ENCODE peak calls at places on chromosomes 1 and 21, in seven cellular contexts. D is CD8-positive, alpha-beta T cell; C is tibial nerve; K is fibroblast of villous mesenchyme; P is choroid plexus epithelial cell; A is NB4; V is cardiac muscle cell. O is an unnamed sample.

GRCh38 chr21:44295163-44295601 is 4.7 kb upstream of the PFKL start:
- DNase-seq in C (no peak), P (peak; percentile 26), A (no peak), D (no peak), V (no peak), K (no peak), O (no peak)

GRCh38 chr21:15151385-15152103 is 86.7 kb upstream of the NRIP1 start:
- DNase-seq in C (no peak), P (no peak), D (no peak), K (no peak), A (no peak), V (no peak), O (no peak)

GRCh38 chr1:170732262-170732595 is 68.3 kb downstream of the PRRX1 start:
- DNase-seq in P (no peak), D (no peak), C (no peak), K (peak; percentile 75), A (no peak), V (no peak), O (peak; percentile 35)

GRCh38 chr1:241998950-241999495 is at the start of gene MAP1LC3C:
- DNase-seq in P (no peak), D (no peak), C (no peak), K (no peak), A (no peak), V (no peak), O (peak; percentile 9)

GRCh38 chr1:168387781-168388760 is 107.4 kb downstream of the TBX19 start:
- DNase-seq in V (no peak), C (no peak), P (no peak), K (no peak), D (no peak), A (no peak), O (no peak)

GRCh38 chr1:170214117-170214979 is 68.6 kb downstream of the NTMT2 start:
- DNase-seq in D (no peak), C (no peak), V (peak; percentile 61), A (no peak), K (peak; percentile 29), P (peak; percentile 9), O (peak; percentile 48)

GRCh38 chr21:31786164-31786920 is 54.4 kb upstream of the SCAF4 start:
- DNase-seq in D (no peak), A (no peak), C (no peak), P (no peak), V (no peak), K (no peak), O (no peak)

GRCh38 chr21:46148106-46148505 is 7.3 kb downstream of the FTCD start:
- DNase-seq in C (no peak), D (no peak), A (no peak), P (no peak), K (no peak), V (no peak), O (no peak)

GRCh38 chr1:39081266-39082139 is 55.4 kb downstream of the NDUFS5 start:
- DNase-seq in P (no peak), D (peak; percentile 57), V (no peak), C (no peak), A (peak; percentile 66), K (peak; percentile 13), O (no peak)

GRCh38 chr1:67715819-67716218 is 30.8 kb downstream of the GADD45A start:
- DNase-seq in D (no peak), V (no peak), C (no peak), P (no peak), A (no peak), K (no peak), O (no peak)

GRCh38 chr1:42937141-42937696 is 21.4 kb downstream of the SLC2A1 start:
- DNase-seq in P (peak; percentile 64), V (peak; percentile 52), K (peak; percentile 85), C (no peak), A (peak; percentile 81), D (no peak), O (peak; percentile 49)

GRCh38 chr1:223731076-223731770 is 18.9 kb downstream of the CAPN2 start:
- DNase-seq in A (no peak), C (peak; percentile 75), P (peak; percentile 92), D (no peak), V (peak; percentile 86), K (peak; percentile 71), O (peak; percentile 86)

GRCh38 chr1:219138747-219139146 is 34.9 kb upstream of the LYPLAL1 start:
- DNase-seq in C (no peak), D (no peak), A (no peak), V (no peak), P (no peak), K (no peak), O (no peak)

GRCh38 chr1:214184992-214185391 is 96.0 kb upstream of the SMYD2 start:
- DNase-seq in P (no peak), D (no peak), C (no peak), K (no peak), V (no peak), A (no peak), O (no peak)

GRCh38 chr1:100866041-100866900 is 28.4 kb downstream of the EXTL2 start:
- DNase-seq in D (no peak), C (no peak), K (peak; percentile 68), V (peak; percentile 80), P (peak; percentile 86), A (peak; percentile 53), O (peak; percentile 80)

GRCh38 chr1:93703649-93704048 is 22.0 kb upstream of the BCAR3 start:
- DNase-seq in D (no peak), P (no peak), K (no peak), C (no peak), V (no peak), A (no peak), O (peak; percentile 38)

GRCh38 chr1:93704063-93704462 is 22.4 kb upstream of the BCAR3 start:
- DNase-seq in K (no peak), A (no peak), P (no peak), V (no peak), D (peak; percentile 17), C (no peak), O (no peak)

GRCh38 chr1:93707956-93708355 is 26.3 kb upstream of the BCAR3 start:
- DNase-seq in P (no peak), A (no peak), D (no peak), V (no peak), K (no peak), C (no peak), O (no peak)

GRCh38 chr1:93708734-93709481 is 27.3 kb upstream of the BCAR3 start:
- DNase-seq in K (peak; percentile 78), D (peak; percentile 7), C (no peak), A (no peak), V (peak; percentile 56), P (no peak), O (peak; percentile 58)

GRCh38 chr1:93705897-93706500 is 24.4 kb upstream of the BCAR3 start:
- DNase-seq in C (no peak), K (no peak), A (peak; percentile 23), D (no peak), V (no peak), P (no peak), O (no peak)
- TF ChIP-seq CTCF in C (no peak), K (no peak), A (no peak), D (no peak), V (no peak), P (no peak), O (no peak)

GRCh38 chr1:221887091-221887746 is 145.3 kb upstream of the DUSP10 start:
- DNase-seq in C (peak; percentile 35), D (no peak), A (peak; percentile 21), K (peak; percentile 72), V (peak; percentile 68), P (peak; percentile 62), O (peak; percentile 83)
- H3K4me3 ChIP-seq in C (no peak overlapping the region), D (no peak overlapping the region), A (no peak overlapping the region), K (no peak overlapping the region), V (no peak overlapping the region), P (no peak overlapping the region), O (no peak overlapping the region)

GRCh38 chr1:89821322-89822108 is 683 bp downstream of the LRRC8D start:
- DNase-seq in V (peak; percentile 34), A (peak; percentile 92), D (peak; percentile 78), P (peak; percentile 32), C (no peak), K (peak; percentile 34), O (no peak)
- TF ChIP-seq CTCF in V (no peak), A (no peak), D (no peak), P (no peak), C (no peak), K (no peak), O (no peak)

GRCh38 chr1:203173156-203173555 is 2.5 kb downstream of the MYBPH start:
- DNase-seq in P (no peak), K (no peak), V (no peak), C (no peak), D (no peak), A (no peak), O (no peak)
- H3K4me3 ChIP-seq in P (no peak overlapping the region), K (no peak overlapping the region), V (no peak overlapping the region), C (no peak overlapping the region), D (no peak overlapping the region), A (no peak overlapping the region), O (no peak overlapping the region)

GRCh38 chr21:39082656-39083376 is 100.4 kb downstream of the PSMG1 start:
- DNase-seq in K (no peak), P (no peak), D (no peak), A (no peak), C (no peak), V (no peak), O (no peak)
- TF ChIP-seq CTCF in K (no peak), P (no peak), D (no peak), A (no peak), C (no peak), V (no peak), O (no peak)

GRCh38 chr1:16289959-16290358 is 53.0 kb upstream of the CPLANE2 start:
- DNase-seq in A (no peak), C (no peak), V (no peak), P (no peak), K (no peak), D (no peak), O (no peak)

GRCh38 chr1:16296643-16297042 is 55.6 kb downstream of the FBXO42 start:
- DNase-seq in C (no peak), A (peak; percentile 29), V (no peak), K (no peak), D (no peak), P (no peak), O (no peak)

GRCh38 chr1:16293568-16293967 is 56.6 kb upstream of the CPLANE2 start:
- DNase-seq in C (no peak), P (no peak), V (no peak), K (no peak), A (peak; percentile 12), D (no peak), O (no peak)

GRCh38 chr1:16294219-16295212 is 57.5 kb upstream of the CPLANE2 start:
- DNase-seq in A (no peak), P (no peak), C (no peak), D (no peak), V (no peak), K (no peak), O (no peak)

DNA sequence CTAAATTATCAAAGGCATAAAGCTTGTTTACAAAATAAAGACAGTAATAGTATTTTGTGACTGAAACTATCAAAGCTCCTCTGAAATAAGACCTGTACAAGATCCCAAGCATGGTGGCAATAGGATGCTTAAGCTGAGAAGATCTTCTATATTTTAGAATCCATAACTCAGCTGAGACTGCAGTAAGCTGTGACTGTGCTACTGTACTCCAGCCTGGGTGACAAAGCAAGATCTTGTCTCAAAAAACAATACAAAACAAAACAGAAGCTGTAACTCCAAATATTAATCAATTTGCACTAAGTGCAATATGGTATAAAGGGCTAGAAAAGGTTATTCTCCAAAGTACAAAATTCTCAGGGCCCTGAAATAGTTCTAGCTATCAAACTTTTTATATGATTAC is 55.8 kb upstream of the CPLANE2 start:
- DNase-seq in P (no peak), D (no peak), A (no peak), K (no peak), V (no peak), C (no peak), O (no peak)
- H3K4me3 ChIP-seq in P (no peak overlapping the region), D (no peak overlapping the region), A (no peak overlapping the region), K (no peak overlapping the region), V (no peak overlapping the region), C (no peak overlapping the region), O (no peak overlapping the region)

O was measured in cardiac fibroblast.